ENCODE peak calls at places on chromosome 11, in five cellular contexts. T is fibroblast of the aortic adventitia, Y is cardiac muscle cell, F is IMR-90, K is neural crest cell. Q is an unnamed sample.

GRCh38 chr11:29507381-29507780 is 509.4 kb downstream of the KCNA4 start:
- DNase-seq in T (no peak), Y (no peak), F (no peak), K (no peak), Q (no peak)

GRCh38 chr11:44550123-44550522 is 15.3 kb upstream of the CD82 start:
- DNase-seq in T (no peak), Y (no peak), F (no peak), K (no peak), Q (no peak)

GRCh38 chr11:31815743-31816466 is 4.8 kb upstream of the PAX6 start:
- DNase-seq in T (no peak), Y (no peak), F (no peak), K (peak), Q (no peak)

GRCh38 chr11:63892233-63892632 is 24.7 kb downstream of the RCOR2 start:
- DNase-seq in T (peak), Y (peak), F (peak), K (no peak), Q (no peak)

GRCh38 chr11:10456519-10456918 is 1.5 kb downstream of the AMPD3 start:
- DNase-seq in T (peak), Y (peak), F (no peak), K (no peak), Q (no peak)

GRCh38 chr11:102064316-102064715 is 17.1 kb downstream of the CFAP300 start:
- DNase-seq in T (no peak), Y (no peak), F (no peak), K (no peak), Q (no peak)

GRCh38 chr11:1756791-1757771 is 6.6 kb downstream of the CTSD start:
- DNase-seq in T (no peak), Y (no peak), F (no peak), K (no peak), Q (peak)

GRCh38 chr11:20980736-20981135 is 311.4 kb downstream of the NELL1 start:
- DNase-seq in T (no peak), Y (no peak), F (no peak), K (no peak), Q (no peak)

GRCh38 chr11:94129505-94130335 is 1.1 kb downstream of the PANX1 start:
- DNase-seq in T (no peak), Y (peak), F (peak), K (no peak), Q (no peak)

GRCh38 chr11:9039194-9039593 is 35.4 kb upstream of the NRIP3 start:
- DNase-seq in T (no peak), Y (peak), F (peak), K (no peak), Q (no peak)

GRCh38 chr11:12806113-12806512 is 131.9 kb downstream of the TEAD1 start:
- DNase-seq in T (no peak), Y (peak), F (peak), K (no peak), Q (no peak)

GRCh38 chr11:13679768-13680167 is 11.3 kb downstream of the FAR1 start:
- DNase-seq in T (no peak), Y (no peak), F (no peak), K (no peak), Q (no peak)

GRCh38 chr11:119691020-119691666 is 37.9 kb downstream of the NECTIN1 start:
- DNase-seq in T (no peak), Y (no peak), F (no peak), K (no peak), Q (no peak)

GRCh38 chr11:24093410-24093809 is 403.4 kb upstream of the LUZP2 start:
- DNase-seq in T (no peak), Y (peak), F (no peak), K (no peak), Q (no peak)

GRCh38 chr11:94876645-94877445 is 96.5 kb downstream of the CWC15 start:
- DNase-seq in T (peak), Y (peak), F (peak), K (no peak), Q (no peak)

GRCh38 chr11:62535802-62536201 is 10.8 kb downstream of the AHNAK start:
- DNase-seq in T (no peak), Y (no peak), F (no peak), K (no peak), Q (no peak)

GRCh38 chr11:30488304-30488998 is 97.7 kb downstream of the MPPED2 start:
- DNase-seq in T (peak), Y (peak), F (peak), K (no peak), Q (no peak)

GRCh38 chr11:114098927-114099326 is 39.4 kb downstream of the ZBTB16 start:
- DNase-seq in T (no peak), Y (no peak), F (no peak), K (no peak), Q (no peak)

GRCh38 chr11:128904303-128904871 is 13.2 kb downstream of the KCNJ5 start:
- DNase-seq in T (no peak), Y (no peak), F (no peak), K (no peak), Q (no peak)

GRCh38 chr11:128776434-128777284 is 82.8 kb downstream of the FLI1 start:
- DNase-seq in T (peak), Y (peak), F (peak), K (peak), Q (no peak)

GRCh38 chr11:46322759-46323158 is 24.5 kb upstream of the DGKZ start:
- DNase-seq in T (peak), Y (peak), F (peak), K (no peak), Q (no peak)

GRCh38 chr11:88246680-88247079 is 71.4 kb upstream of the RAB38 start:
- DNase-seq in T (peak), Y (peak), F (peak), K (no peak), Q (no peak)

GRCh38 chr11:69286358-69287327 is 7.3 kb upstream of the MYEOV start:
- DNase-seq in T (no peak), Y (no peak), F (no peak), K (no peak), Q (no peak)

GRCh38 chr11:128400382-128401203 is 186.8 kb downstream of the ETS1 start:
- DNase-seq in T (peak), Y (peak), F (peak), K (no peak), Q (no peak)

GRCh38 chr11:46521947-46522681 is 71.7 kb downstream of the AMBRA1 start:
- DNase-seq in T (peak), Y (peak), F (peak), K (no peak), Q (no peak)

GRCh38 chr11:87228820-87229219 is 191.1 kb downstream of the TMEM135 start:
- DNase-seq in T (no peak), Y (no peak), F (no peak), K (no peak), Q (no peak)

GRCh38 chr11:9615031-9615451 is 41.6 kb downstream of the WEE1 start:
- DNase-seq in T (peak), Y (no peak), F (peak), K (no peak), Q (no peak)

GRCh38 chr11:111819161-111820058 is 52.0 kb downstream of the ALG9 start:
- DNase-seq in T (peak), Y (peak), F (peak), K (no peak), Q (no peak)

GRCh38 chr11:95451682-95452081 is 220.7 kb upstream of the SESN3 start:
- DNase-seq in T (peak), Y (peak), F (peak), K (no peak), Q (no peak)

GRCh38 chr11:41784513-41785335 is 325.3 kb upstream of the LRRC4C start:
- DNase-seq in T (no peak), Y (no peak), F (no peak), K (no peak), Q (no peak)

GRCh38 chr11:46273511-46274205 is 3.8 kb upstream of the CREB3L1 start:
- DNase-seq in T (peak), Y (peak), F (no peak), K (no peak), Q (no peak)

GRCh38 chr11:64357904-64358535 is 942 bp upstream of the RPS6KA4 start:
- DNase-seq in T (no peak), Y (no peak), F (no peak), K (no peak), Q (no peak)

GRCh38 chr11:12802418-12803085 is 128.3 kb downstream of the TEAD1 start:
- DNase-seq in T (peak), Y (peak), F (peak), K (no peak), Q (no peak)

DNA sequence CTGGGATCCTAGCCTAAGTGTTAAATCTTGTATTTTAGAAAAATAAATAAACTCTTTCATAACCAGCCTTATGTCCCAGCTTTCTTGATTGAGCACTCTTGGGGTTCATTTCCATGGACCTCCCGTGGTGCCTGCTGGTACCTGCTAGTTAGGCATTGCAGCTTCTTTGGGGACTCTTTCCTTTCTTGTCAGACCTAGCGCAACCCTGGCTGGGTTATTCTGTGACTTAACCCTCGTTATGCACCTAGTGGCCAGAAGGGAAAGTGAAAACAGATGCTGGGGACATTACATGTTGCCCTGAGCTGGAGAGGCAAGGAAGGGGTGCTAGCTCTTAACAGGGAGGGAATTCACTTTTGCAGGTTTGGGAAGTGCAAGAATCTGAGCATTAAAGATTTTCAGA is 46.8 kb downstream of the APIP start:
- DNase-seq in T (no peak), Y (no peak), F (no peak), K (no peak), Q (no peak)
- TF ChIP-seq CTCF in T (peak), Y (no peak), F (no peak), K (peak), Q (peak)

GRCh38 chr11:3049430-3050243 is 7.6 kb downstream of the CARS1 start:
- DNase-seq in T (peak), Y (peak), F (peak), K (no peak), Q (peak)

GRCh38 chr11:3052109-3052479 is 5.1 kb downstream of the CARS1 start:
- DNase-seq in T (no peak), Y (no peak), F (no peak), K (no peak), Q (no peak)

GRCh38 chr11:3052567-3052966 is 4.7 kb downstream of the CARS1 start:
- DNase-seq in T (no peak), Y (no peak), F (no peak), K (no peak), Q (no peak)

GRCh38 chr11:3050386-3051325 is 6.6 kb downstream of the CARS1 start:
- DNase-seq in T (no peak), Y (no peak), F (no peak), K (no peak), Q (peak)

GRCh38 chr11:3051435-3052108 is 5.7 kb downstream of the CARS1 start:
- DNase-seq in T (no peak), Y (no peak), F (no peak), K (no peak), Q (no peak)
- TF ChIP-seq CTCF in T (peak), Y (peak), F (peak), K (peak), Q (peak)

DNA sequence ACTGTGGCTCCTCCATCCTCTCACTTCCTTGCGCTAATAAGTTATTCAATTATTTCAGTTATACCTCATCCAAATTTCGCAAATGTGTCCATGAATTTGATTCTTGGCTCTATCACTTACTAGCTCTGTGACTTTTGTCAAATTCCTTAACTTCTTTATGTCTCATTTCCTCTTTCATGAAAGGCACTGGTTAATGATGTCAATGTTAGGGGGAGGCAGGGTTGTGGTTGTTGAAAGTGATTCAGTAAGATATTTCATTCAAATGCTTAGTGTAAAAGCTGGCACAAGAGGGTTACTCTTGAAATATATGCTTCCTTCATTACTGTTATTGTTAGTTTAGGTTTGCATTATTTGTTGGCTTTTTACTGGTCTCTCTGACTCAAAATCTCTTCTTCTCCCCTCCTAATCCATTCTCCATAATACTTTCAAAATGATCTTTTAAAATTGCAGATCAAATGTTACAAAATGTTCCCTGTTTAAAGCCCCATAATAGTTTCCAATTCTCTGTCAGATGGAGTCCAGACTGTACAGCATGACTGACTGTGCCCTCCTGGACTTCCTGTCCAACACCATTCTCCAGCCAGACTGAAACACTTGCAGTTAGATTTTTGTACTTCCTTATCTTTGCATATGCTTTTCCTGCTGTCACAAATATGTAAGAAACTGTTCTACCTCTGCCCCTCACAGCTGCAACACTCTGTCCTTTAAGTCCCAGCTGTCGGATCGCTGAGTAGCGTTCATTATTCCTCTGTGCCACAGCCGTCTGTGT is 510.6 kb upstream of the RAG2 start:
- DNase-seq in T (peak), Y (peak), F (no peak), K (no peak), Q (no peak)
- TF ChIP-seq CTCF in T (no peak), Y (no peak), F (no peak), K (no peak), Q (no peak)

GRCh38 chr11:131691558-131692041 is 321.2 kb downstream of the NTM start:
- DNase-seq in T (peak), Y (peak), F (peak), K (peak), Q (no peak)
- TF ChIP-seq CTCF in T (peak), Y (peak), F (peak), K (peak), Q (peak)

GRCh38 chr11:66002648-66003225 is 434 bp downstream of the BANF1 start:
- DNase-seq in T (peak), Y (peak), F (peak), K (no peak), Q (no peak)
- TF ChIP-seq CTCF in T (no peak), Y (no peak), F (peak), K (no peak), Q (peak)

GRCh38 chr11:27726981-27727380 is 26.7 kb upstream of the BDNF start:
- DNase-seq in T (no peak), Y (no peak), F (no peak), K (no peak), Q (no peak)
- TF ChIP-seq CTCF in T (no peak), Y (no peak), F (no peak), K (no peak), Q (no peak)